ENCODE peak calls at places on chromosomes 11 and 22, in eight cellular contexts. Z is fibroblast of lung, C is fibroblast of the aortic adventitia, Q is endodermal cell, O is cardiac fibroblast, R is mammary epithelial cell, X is gastrocnemius medialis, S is cardiac muscle cell. G is an unnamed sample.

GRCh38 chr11:46291441-46292143 is 14.1 kb downstream of the CREB3L1 start:
- DNase-seq in Z (peak), C (peak), Q (no peak), O (peak), R (no peak), X (no peak), S (peak), G (peak)

GRCh38 chr11:133893381-133893780 is 48.1 kb upstream of the SPATA19 start:
- DNase-seq in Z (no peak), C (no peak), Q (peak), O (no peak), R (no peak), X (no peak), S (no peak), G (no peak)

GRCh38 chr11:106937113-106937512 is 81.2 kb downstream of the GUCY1A2 start:
- DNase-seq in Z (no peak), C (no peak), Q (no peak), O (no peak), R (no peak), X (no peak), S (no peak), G (peak)

GRCh38 chr11:44133335-44133946 is 38.0 kb downstream of the EXT2 start:
- DNase-seq in Z (peak), C (peak), Q (peak), O (peak), R (no peak), X (no peak), S (peak), G (peak)

GRCh38 chr22:50606561-50607365 is 6.2 kb downstream of the MAPK8IP2 start:
- DNase-seq in Z (no peak), C (no peak), Q (peak), O (no peak), R (no peak), X (no peak), S (no peak), G (no peak)

GRCh38 chr11:76455331-76455730 is 10.5 kb downstream of the EMSY start:
- DNase-seq in Z (peak), C (no peak), Q (peak), O (peak), R (no peak), X (no peak), S (peak), G (no peak)

GRCh38 chr11:111309516-111309915 is 11.2 kb downstream of the POU2AF3 start:
- DNase-seq in Z (no peak), C (no peak), Q (no peak), O (no peak), R (no peak), X (no peak), S (no peak), G (no peak)

GRCh38 chr11:122333476-122333875 is 217.5 kb upstream of the BLID start:
- DNase-seq in Z (no peak), C (no peak), Q (no peak), O (no peak), R (no peak), X (no peak), S (no peak), G (no peak)

GRCh38 chr22:50014655-50015401 is 2.3 kb upstream of the IL17REL start:
- DNase-seq in Z (no peak), C (no peak), Q (peak), O (no peak), R (no peak), X (no peak), S (no peak), G (no peak)

GRCh38 chr11:13355191-13355590 is 77.6 kb downstream of the BMAL1 start:
- DNase-seq in Z (no peak), C (no peak), Q (no peak), O (no peak), R (no peak), X (no peak), S (no peak), G (no peak)

GRCh38 chr22:45948081-45948648 is 28.8 kb downstream of the WNT7B start:
- DNase-seq in Z (no peak), C (no peak), Q (no peak), O (no peak), R (no peak), X (no peak), S (no peak), G (no peak)

GRCh38 chr11:2203440-2204259 is 32.0 kb upstream of the TH start:
- DNase-seq in Z (no peak), C (no peak), Q (peak), O (no peak), R (no peak), X (no peak), S (no peak), G (no peak)

GRCh38 chr11:61277186-61277972 is 17.7 kb downstream of the VWCE start:
- DNase-seq in Z (no peak), C (no peak), Q (no peak), O (no peak), R (no peak), X (no peak), S (no peak), G (no peak)

GRCh38 chr11:61281581-61282250 is 13.4 kb downstream of the VWCE start:
- DNase-seq in Z (peak), C (no peak), Q (peak), O (peak), R (peak), X (no peak), S (peak), G (no peak)

GRCh38 chr11:61277973-61278565 is 17.0 kb downstream of the VWCE start:
- DNase-seq in Z (no peak), C (no peak), Q (no peak), O (no peak), R (no peak), X (no peak), S (no peak), G (no peak)

GRCh38 chr11:61280883-61281580 is 14.1 kb downstream of the VWCE start:
- DNase-seq in Z (no peak), C (no peak), Q (no peak), O (no peak), R (no peak), X (no peak), S (no peak), G (no peak)

GRCh38 chr11:61279934-61280656 is 15.0 kb downstream of the VWCE start:
- DNase-seq in Z (peak), C (peak), Q (peak), O (no peak), R (peak), X (no peak), S (no peak), G (peak)
- TF ChIP-seq CTCF in Z (no peak), C (no peak), Q (peak), O (no peak), R (no peak), X (no peak), S (no peak), G (no peak)

DNA sequence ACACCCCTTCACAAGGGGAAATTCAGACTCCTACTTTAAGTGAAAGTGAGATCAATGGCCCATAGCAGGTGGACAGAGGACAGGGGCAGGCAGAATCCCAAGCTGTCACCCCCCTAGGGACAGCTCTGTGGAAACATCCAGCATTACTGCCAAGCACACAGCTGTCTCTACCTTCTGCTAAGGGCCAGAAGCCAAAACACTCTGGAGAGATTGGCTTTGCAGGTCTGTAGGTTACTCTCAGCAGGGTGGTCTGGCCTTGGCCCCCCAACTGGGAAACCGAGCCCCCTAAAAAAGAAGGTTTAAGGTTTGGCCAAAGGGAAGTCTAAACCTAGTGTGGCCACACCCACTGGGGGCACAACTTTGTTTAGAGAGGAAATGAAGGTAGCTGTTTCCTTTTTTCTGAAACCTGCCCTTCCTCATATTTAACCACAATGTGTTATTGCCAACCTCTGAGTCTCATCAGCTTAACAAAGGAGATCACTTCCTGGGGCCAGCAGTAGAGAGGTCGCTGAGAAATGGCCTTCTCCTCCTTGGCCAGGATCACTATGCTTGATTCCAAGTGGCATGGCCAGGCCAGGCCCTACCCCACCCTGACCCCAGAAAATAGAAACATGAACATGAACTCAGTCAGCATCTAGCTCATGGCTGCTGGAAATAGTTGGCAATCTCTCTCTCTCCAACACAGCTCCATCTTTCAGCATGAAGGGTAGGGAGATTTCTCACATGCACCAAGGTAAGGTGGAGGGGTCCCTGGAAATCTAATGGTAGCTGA is 25.9 kb upstream of the SCARF2 start:
- DNase-seq in Z (no peak), C (no peak), Q (no peak), O (no peak), R (no peak), X (peak), S (no peak), G (no peak)
- H3K4me3 ChIP-seq in Z (no peak), C (no peak), Q (no peak), O (no peak), R (no peak), X (no peak), S (no peak), G (no peak)

GRCh38 chr22:31917227-31917921 is 27.0 kb upstream of the YWHAH start:
- DNase-seq in Z (no peak), C (no peak), Q (no peak), O (no peak), R (no peak), X (peak), S (no peak), G (no peak)
- TF ChIP-seq CTCF in Z (no peak), C (no peak), Q (no peak), O (no peak), R (no peak), X (no peak), S (no peak), G (no peak)

GRCh38 chr11:82734120-82734479 is 436 bp upstream of the FAM181B start:
- DNase-seq in Z (no peak), C (no peak), Q (no peak), O (no peak), R (no peak), X (no peak), S (no peak), G (no peak)
- H3K4me3 ChIP-seq in Z (no peak), C (no peak), Q (peak), O (no peak), R (peak), X (no peak), S (peak), G (no peak)

GRCh38 chr11:36702330-36703054 is 104.5 kb upstream of the RAG2 start:
- DNase-seq in Z (peak), C (peak), Q (peak), O (peak), R (peak), X (no peak), S (peak), G (peak)
- TF ChIP-seq CTCF in Z (peak), C (peak), Q (peak), O (peak), R (peak), X (peak), S (peak), G (peak)

DNA sequence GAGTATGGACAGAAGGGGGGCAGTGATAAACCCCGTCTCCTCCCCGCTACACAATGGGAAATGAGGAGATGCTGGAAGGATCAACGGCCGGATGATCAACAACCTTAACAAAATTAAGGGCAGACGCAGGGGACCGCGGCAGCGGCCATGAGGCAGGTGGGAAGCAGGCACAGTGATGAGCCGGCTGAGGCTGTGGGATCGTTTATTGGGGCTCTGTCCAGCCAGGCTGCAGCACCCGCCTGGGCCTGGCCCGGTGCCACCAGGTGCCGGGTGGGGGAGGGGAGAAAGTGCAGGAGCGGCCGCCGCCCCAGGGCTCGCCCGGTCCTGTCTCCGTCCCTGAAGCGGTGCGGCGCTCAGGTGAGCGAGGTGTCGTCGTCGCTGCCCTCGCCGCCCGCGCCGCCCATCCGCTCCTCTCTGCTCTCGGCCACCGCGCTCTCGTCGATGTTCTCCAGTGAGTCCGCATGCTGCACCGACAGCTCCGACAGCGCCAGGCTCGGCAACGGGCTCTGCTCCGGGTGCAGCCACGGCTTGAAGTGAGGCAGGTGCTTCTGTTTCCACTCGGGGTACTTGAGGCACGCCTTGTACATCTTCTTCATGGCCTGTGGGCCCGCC is 2.4 kb upstream of the ARAP1 start:
- DNase-seq in Z (no peak), C (no peak), Q (no peak), O (no peak), R (no peak), X (no peak), S (no peak), G (no peak)
- H3K4me3 ChIP-seq in Z (no peak), C (no peak), Q (no peak), O (no peak), R (no peak), X (no peak), S (no peak), G (no peak)

G was measured in fibroblast of mammary gland.